ENCODE peak calls at places on chromosomes 13 and 19, in seven cellular contexts. H is GM13976, V is MCF 10A, M is choroid plexus epithelial cell, B is RWPE1, T is lung, Q is endodermal cell. Y is an unnamed sample.
A peak's percentile ranks its signal among the peaks of the same experiment; 100 is the strongest.

GRCh38 chr19:13356686-13357280 is 149.5 kb downstream of the CACNA1A start:
- DNase-seq in V (no peak), Q (no peak), B (no peak), T (no peak), H (no peak), M (no peak), Y (no peak)

GRCh38 chr19:2524840-2525723 is 49.2 kb downstream of the GADD45B start:
- DNase-seq in T (no peak), M (peak; percentile 60), Q (peak; percentile 57), V (peak; percentile 82), H (no peak), B (peak; percentile 59), Y (no peak)

GRCh38 chr13:105165449-105166125 is 1369.9 kb downstream of the EFNB2 start:
- DNase-seq in V (peak; percentile 3), Q (no peak), T (peak; percentile 54), M (peak; percentile 23), B (no peak), H (no peak), Y (no peak)

GRCh38 chr13:90254437-90254836 is 1093.0 kb upstream of the MIR17HG start:
- DNase-seq in B (no peak), H (no peak), V (no peak), T (no peak), Q (no peak), M (no peak), Y (no peak)

GRCh38 chr19:43847246-43847645 is 20.1 kb downstream of the ZNF283 start:
- DNase-seq in B (no peak), T (no peak), V (no peak), H (no peak), M (no peak), Q (no peak), Y (no peak)

GRCh38 chr13:109212630-109213029 is 573.8 kb downstream of the IRS2 start:
- DNase-seq in M (no peak), V (no peak), Q (no peak), H (no peak), T (no peak), B (no peak), Y (no peak)

GRCh38 chr13:113546571-113547247 is 37.8 kb upstream of the TFDP1 start:
- DNase-seq in Q (no peak), T (no peak), B (no peak), M (peak; percentile 79), H (no peak), V (no peak), Y (peak; percentile 81)

GRCh38 chr13:41054212-41054877 is 7.0 kb upstream of the WBP4 start:
- DNase-seq in H (no peak), M (peak; percentile 78), B (no peak), T (no peak), V (peak; percentile 78), Q (no peak), Y (no peak)

GRCh38 chr13:37009692-37010091 is 9.1 kb downstream of the EXOSC8 start:
- DNase-seq in M (no peak), B (no peak), H (no peak), Q (no peak), T (no peak), V (no peak), Y (no peak)

GRCh38 chr19:47228168-47228936 is 2.6 kb downstream of the BBC3 start:
- DNase-seq in M (no peak), H (peak; percentile 62), V (peak; percentile 52), Q (peak; percentile 80), B (no peak), T (no peak), Y (no peak)

GRCh38 chr13:92136449-92137180 is 738.2 kb downstream of the GPC5 start:
- DNase-seq in B (no peak), H (no peak), V (no peak), T (no peak), Q (no peak), M (peak; percentile 18), Y (no peak)

GRCh38 chr19:4319067-4319718 is 14.8 kb downstream of the FSD1 start:
- DNase-seq in H (no peak), B (no peak), V (no peak), Q (no peak), T (no peak), M (no peak), Y (no peak)

DNA sequence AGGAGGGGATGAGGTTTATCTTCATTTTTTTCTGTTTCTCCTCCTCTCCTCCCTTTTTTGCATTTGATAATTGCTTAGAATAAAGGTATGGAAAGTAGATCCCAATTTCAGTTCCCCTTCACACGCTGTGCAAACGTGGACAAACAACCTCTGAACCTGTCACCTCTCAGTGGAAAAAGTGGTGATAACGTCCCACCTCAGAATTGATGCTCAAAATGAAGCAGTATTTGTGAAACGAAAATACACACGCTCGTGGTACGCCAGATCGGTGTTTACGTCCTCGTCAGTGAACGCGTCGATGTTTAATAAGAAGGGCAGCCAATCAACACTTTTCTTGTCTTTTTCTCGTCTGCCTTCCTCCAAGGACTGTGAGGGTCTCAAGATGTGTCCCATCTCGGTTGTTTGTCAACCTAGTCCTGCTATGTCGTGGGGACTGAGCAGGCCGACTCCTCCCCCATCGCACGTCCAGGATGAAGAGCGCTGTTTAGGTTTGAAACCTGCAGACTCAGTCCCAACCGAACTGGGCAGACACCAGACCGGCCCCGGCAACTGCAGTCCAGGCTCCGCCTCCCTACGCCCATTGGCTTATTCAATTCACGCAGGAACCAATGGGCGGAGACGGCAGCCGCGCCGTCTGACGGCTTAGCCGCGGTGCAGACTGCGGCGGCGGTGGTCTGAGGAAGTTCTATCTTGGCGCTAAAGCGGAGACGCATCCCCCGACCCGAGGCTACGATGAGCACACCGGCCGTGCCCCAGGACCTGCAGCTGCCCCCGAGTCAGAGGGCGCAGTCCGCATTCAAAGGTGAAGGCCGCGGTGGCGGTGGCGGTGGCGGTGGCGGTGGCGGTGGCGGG is at the start of gene CKAP2:
- DNase-seq in T (peak; percentile 94), V (peak; percentile 95), M (peak; percentile 96), H (peak; percentile 94), B (peak; percentile 94), Q (peak; percentile 98), Y (peak; percentile 96)
- TF ChIP-seq CTCF in T (no peak), V (no peak), M (no peak), H (no peak), B (no peak), Q (no peak), Y (no peak)

DNA sequence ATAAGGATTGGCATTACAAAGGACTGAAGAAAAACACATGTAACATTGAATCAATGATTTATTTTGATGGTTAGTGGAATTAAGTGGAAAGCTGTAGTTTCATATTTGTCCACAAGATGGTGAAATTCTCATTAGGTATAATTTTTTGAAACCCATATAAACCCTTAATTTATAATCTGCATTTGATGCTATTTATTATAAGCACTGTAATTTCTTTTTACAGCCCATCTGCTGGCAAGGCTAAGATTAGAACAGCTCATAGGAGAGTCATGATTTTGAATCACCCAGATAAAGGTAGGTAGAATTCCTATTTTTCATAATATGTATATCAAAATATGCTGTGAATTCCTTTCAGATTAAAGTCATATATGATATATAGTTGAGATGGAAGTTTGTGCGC is 62.2 kb downstream of the DNAJC15 start:
- DNase-seq in B (peak; percentile 20), H (no peak), V (peak; percentile 46), T (no peak), Q (no peak), M (peak; percentile 68), Y (no peak)
- TF ChIP-seq CTCF in B (peak; percentile 75), H (no peak), V (peak; percentile 32), T (peak; percentile 16), Q (peak; percentile 73), M (peak; percentile 55), Y (peak; percentile 70)

GRCh38 chr13:19984430-19985218 is 26.1 kb downstream of the ZMYM2 start:
- DNase-seq in Q (no peak), B (peak; percentile 24), H (peak; percentile 66), V (peak; percentile 38), M (peak; percentile 81), T (no peak), Y (no peak)
- TF ChIP-seq CTCF in Q (peak; percentile 80), B (peak; percentile 47), H (peak; percentile 41), V (peak; percentile 60), M (peak; percentile 70), T (peak; percentile 2), Y (peak; percentile 74)

GRCh38 chr13:26656919-26657318 is 99.4 kb downstream of the WASF3 start:
- DNase-seq in T (no peak), Q (no peak), B (no peak), H (no peak), M (peak; percentile 70), V (peak; percentile 26), Y (no peak)
- TF ChIP-seq CTCF in T (no peak), Q (peak; percentile 71), B (no peak), H (no peak), M (peak; percentile 42), V (no peak), Y (peak; percentile 26)

DNA sequence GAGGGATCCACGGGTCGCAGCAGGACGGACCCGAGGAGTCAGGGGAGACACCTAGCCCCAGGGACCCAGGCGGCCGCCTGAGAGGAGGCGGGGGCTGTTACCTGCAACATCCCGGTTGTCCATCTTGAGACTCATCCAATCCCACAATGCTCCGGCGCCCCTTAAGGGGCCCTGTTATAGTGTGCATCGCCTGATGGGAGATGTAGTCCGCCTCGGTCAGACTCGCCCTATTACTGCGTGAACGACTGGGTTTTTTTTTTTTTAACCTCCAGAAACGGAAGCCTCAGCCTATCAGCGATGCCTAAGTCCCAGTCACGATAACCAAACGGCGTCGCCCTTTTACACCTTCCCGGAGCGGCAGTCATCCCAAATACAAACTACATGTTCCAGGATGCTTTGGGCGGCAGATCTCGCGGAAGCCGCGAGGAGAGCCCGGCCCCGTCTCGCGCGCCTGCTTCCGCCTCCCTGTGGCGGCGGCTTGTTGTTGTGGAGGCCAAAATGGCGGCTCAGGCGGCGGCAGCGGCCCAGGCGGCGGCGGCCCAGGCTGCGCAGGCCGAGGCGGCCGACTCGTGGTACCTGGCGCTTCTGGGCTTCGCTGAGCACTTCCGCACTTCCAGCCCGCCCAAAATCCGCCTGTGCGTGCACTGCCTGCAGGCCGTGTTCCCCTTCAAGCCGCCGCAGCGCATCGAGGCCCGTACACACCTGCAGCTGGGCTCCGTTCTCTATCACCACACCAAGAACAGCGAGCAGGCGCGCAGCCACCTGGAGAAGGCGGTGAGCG is at the start of the genes MAU2 and SUGP1:
- DNase-seq in Q (peak; percentile 96), V (peak; percentile 96), T (peak; percentile 89), M (peak; percentile 95), B (peak; percentile 96), H (peak; percentile 98), Y (peak; percentile 96)
- TF ChIP-seq CTCF in Q (no peak), V (no peak), T (peak; percentile 21), M (peak; percentile 36), B (no peak), H (peak; percentile 10), Y (peak; percentile 37)